ENCODE peak calls at places on chromosomes 5 and 9, in eight cellular contexts. B is A549, A is tibial nerve, K is HepG2, P is stomach, L is esophagus muscularis mucosa, E is ovary, Z is transverse colon. S is an unnamed sample.

GRCh38 chr5:143484604-143485003 is 81.1 kb upstream of the NR3C1 start:
- DNase-seq in B (no peak), A (no peak), K (no peak), P (no peak), L (no peak), E (no peak), Z (no peak), S (no peak)

GRCh38 chr9:137042751-137043727 is 2.9 kb downstream of the NPDC1 start:
- DNase-seq in B (no peak), A (no peak), K (no peak), P (peak), L (no peak), E (no peak), Z (no peak), S (no peak)

GRCh38 chr9:131732636-131733340 is 7.1 kb downstream of the RAPGEF1 start:
- DNase-seq in B (no peak), A (no peak), K (no peak), P (no peak), L (no peak), E (no peak), Z (no peak), S (no peak)

GRCh38 chr5:148984333-148984732 is 78.5 kb downstream of the SH3TC2 start:
- DNase-seq in B (no peak), A (no peak), K (no peak), P (no peak), L (no peak), E (no peak), Z (no peak), S (no peak)

GRCh38 chr5:42500003-42500599 is 76.9 kb downstream of the GHR start:
- DNase-seq in B (no peak), A (no peak), K (no peak), P (no peak), L (no peak), E (no peak), Z (no peak), S (no peak)

GRCh38 chr9:34454571-34455065 is 3.8 kb downstream of the FAM219A start:
- DNase-seq in B (peak), A (no peak), K (no peak), P (no peak), L (no peak), E (no peak), Z (no peak), S (no peak)

GRCh38 chr5:111530298-111530740 is 18.0 kb upstream of the STARD4 start:
- DNase-seq in B (peak), A (peak), K (peak), P (peak), L (peak), E (no peak), Z (peak), S (peak)

GRCh38 chr5:83721878-83722779 is 1.5 kb upstream of the HAPLN1 start:
- DNase-seq in B (peak), A (peak), K (peak), P (peak), L (no peak), E (peak), Z (peak), S (peak)

GRCh38 chr9:137678202-137678601 is 59.4 kb downstream of the EHMT1 start:
- DNase-seq in B (no peak), A (no peak), K (no peak), P (no peak), L (no peak), E (no peak), Z (no peak), S (no peak)

GRCh38 chr9:123541441-123541840 is 185.4 kb downstream of the CRB2 start:
- DNase-seq in B (no peak), A (no peak), K (no peak), P (no peak), L (no peak), E (no peak), Z (no peak), S (no peak)

GRCh38 chr5:31385774-31386537 is 145.9 kb downstream of the DROSHA start:
- DNase-seq in B (no peak), A (no peak), K (peak), P (no peak), L (no peak), E (no peak), Z (no peak), S (no peak)

GRCh38 chr5:102554728-102555127 is 55.9 kb upstream of the SLCO6A1 start:
- DNase-seq in B (no peak), A (peak), K (peak), P (no peak), L (no peak), E (no peak), Z (no peak), S (no peak)

GRCh38 chr9:134660407-134660806 is 18.8 kb downstream of the COL5A1 start:
- DNase-seq in B (no peak), A (no peak), K (no peak), P (no peak), L (no peak), E (peak), Z (no peak), S (peak)

GRCh38 chr5:170920196-170920595 is 58.4 kb downstream of the RANBP17 start:
- DNase-seq in B (no peak), A (no peak), K (no peak), P (no peak), L (no peak), E (no peak), Z (no peak), S (no peak)

GRCh38 chr5:73587923-73588322 is 22.4 kb downstream of the UTP15 start:
- DNase-seq in B (no peak), A (no peak), K (no peak), P (no peak), L (no peak), E (no peak), Z (no peak), S (no peak)

GRCh38 chr9:94981661-94982060 is 255.2 kb downstream of the AOPEP start:
- DNase-seq in B (no peak), A (no peak), K (no peak), P (no peak), L (no peak), E (no peak), Z (no peak), S (no peak)

GRCh38 chr5:20113031-20113685 is 125.2 kb upstream of the CDH18 start:
- DNase-seq in B (no peak), A (no peak), K (no peak), P (no peak), L (no peak), E (no peak), Z (no peak), S (no peak)

GRCh38 chr5:154179846-154180710 is 10.5 kb upstream of the GALNT10 start:
- DNase-seq in B (peak), A (no peak), K (peak), P (no peak), L (no peak), E (no peak), Z (no peak), S (peak)

GRCh38 chr9:136805207-136805740 is 2.5 kb upstream of the RABL6 start:
- DNase-seq in B (no peak), A (no peak), K (no peak), P (no peak), L (no peak), E (peak), Z (no peak), S (peak)

GRCh38 chr5:59079622-59080620 is 497.0 kb downstream of the RAB3C start:
- DNase-seq in B (no peak), A (no peak), K (peak), P (no peak), L (no peak), E (no peak), Z (no peak), S (peak)

GRCh38 chr9:134492281-134492691 is 149.3 kb upstream of the COL5A1 start:
- DNase-seq in B (no peak), A (peak), K (no peak), P (no peak), L (no peak), E (peak), Z (no peak), S (peak)

GRCh38 chr5:179183481-179183880 is 123.3 kb downstream of the ZNF354C start:
- DNase-seq in B (no peak), A (no peak), K (no peak), P (no peak), L (no peak), E (no peak), Z (no peak), S (no peak)
- TF ChIP-seq CTCF in B (no peak), A (no peak), K (no peak), P (no peak), L (no peak), E (no peak), Z (no peak), S (no peak)

GRCh38 chr9:110048473-110048975 is 159.4 kb downstream of the C9orf152 start:
- DNase-seq in B (peak), A (peak), K (no peak), P (peak), L (peak), E (peak), Z (peak), S (peak)
- TF ChIP-seq POLR2A in B (peak), A (peak), K (no peak), P (no peak), L (peak), E (no peak), Z (peak), S (peak)

DNA sequence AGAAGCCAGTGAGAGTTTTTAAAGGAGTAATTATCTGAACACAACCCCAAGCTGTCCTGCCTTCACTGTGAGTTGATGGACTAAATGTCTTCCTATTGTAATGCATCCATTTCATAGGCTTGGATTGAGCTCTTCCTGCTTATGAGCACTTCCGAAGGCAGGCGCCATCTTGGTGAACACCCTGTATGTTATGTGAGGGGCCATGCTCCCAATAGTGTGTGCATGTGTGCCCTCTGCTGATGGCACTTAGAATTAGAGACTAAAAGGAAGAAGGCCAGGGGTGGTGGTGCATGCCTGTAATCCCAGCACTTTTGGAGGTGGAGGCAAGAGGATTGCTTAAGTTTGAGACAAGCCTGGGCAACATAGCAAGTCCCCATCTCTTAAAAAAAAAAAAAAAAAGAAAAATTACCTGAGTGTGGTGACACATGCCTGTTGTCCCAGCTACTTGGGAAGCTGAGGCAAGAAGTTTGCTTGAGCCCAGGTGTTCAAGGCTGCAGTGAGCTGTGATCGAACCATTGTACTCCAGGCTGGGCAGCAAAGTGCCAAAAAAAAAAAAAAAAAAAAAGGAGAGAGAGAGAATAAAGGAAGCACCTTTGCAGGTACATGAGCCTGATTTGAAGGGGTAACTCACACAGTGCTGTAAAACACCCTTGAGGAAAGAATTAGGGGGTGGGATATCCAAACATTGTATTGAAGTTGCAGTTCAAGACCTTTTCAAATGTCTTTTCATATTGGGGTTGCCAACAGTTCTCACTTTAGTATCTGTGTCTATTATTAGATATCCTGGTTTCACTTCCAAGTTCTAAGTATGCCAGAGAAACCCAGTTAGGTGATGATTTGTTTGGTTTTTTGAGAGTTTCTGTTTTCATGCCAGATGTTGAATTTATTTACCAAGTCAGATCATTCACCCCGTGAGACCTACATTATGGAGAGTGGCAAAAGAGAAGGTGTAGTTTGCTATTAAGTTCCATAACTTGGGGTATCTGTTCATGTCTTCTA is 64.8 kb downstream of the C9orf152 start:
- DNase-seq in B (no peak), A (no peak), K (no peak), P (no peak), L (no peak), E (no peak), Z (no peak), S (no peak)
- TF ChIP-seq EP300 in B (no peak), A (no peak), K (no peak), P (no peak), L (no peak), E (no peak), Z (no peak), S (no peak)

GRCh38 chr5:177405312-177405711 is 4.1 kb downstream of the F12 start:
- DNase-seq in B (no peak), A (no peak), K (no peak), P (no peak), L (no peak), E (no peak), Z (no peak), S (no peak)

GRCh38 chr5:177402271-177403043 is 2.0 kb upstream of the PFN3 start:
- DNase-seq in B (peak), A (no peak), K (no peak), P (peak), L (no peak), E (peak), Z (peak), S (no peak)

GRCh38 chr5:177403194-177403825 is 2.8 kb upstream of the PFN3 start:
- DNase-seq in B (peak), A (no peak), K (no peak), P (peak), L (no peak), E (peak), Z (peak), S (no peak)

GRCh38 chr5:177404641-177405134 is 4.2 kb upstream of the PFN3 start:
- DNase-seq in B (no peak), A (no peak), K (no peak), P (no peak), L (no peak), E (peak), Z (no peak), S (no peak)

DNA sequence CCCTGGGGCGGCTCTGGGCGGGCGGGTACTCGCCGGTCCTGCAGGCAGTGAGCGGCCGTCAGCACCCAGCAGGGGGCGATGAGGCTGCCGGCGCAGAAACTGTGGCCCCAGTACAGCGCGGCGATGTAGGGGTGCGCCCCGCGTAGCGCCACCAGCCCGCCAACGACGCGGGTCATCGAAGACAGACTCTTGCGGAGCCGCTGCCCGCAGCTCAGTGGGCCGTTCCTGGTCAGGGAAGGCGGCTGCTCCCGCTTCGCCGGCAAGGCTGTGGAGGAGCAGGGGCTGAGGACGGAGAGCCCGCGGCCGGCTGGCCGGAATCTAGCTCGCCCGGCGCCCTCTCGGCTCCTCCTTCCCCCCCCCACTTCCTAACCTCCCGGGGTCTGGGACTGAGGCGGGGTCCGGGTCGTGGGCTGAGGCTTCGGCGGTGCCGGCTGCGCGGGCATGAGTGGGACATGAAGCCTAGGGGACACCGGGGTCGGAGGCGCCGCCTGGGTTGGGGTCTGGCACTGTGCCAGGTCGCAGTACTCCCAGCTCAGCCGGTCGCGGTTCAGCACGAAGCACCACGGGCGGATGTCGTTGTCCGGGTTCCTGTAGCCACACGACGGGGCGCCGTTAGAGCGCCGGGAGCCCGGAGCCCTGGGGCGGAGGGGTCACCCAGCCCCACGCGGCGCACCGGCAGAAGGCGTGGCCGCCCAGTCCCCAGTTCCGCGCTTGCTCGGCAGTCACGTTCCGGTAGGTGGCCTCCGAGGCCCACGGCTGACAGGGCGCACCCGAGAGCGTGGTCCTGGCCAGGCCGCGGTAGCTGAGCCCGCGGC is 3.6 kb upstream of the PFN3 start:
- DNase-seq in B (peak), A (peak), K (no peak), P (peak), L (peak), E (peak), Z (peak), S (peak)
- TF ChIP-seq CTCF in B (peak), A (peak), K (peak), P (peak), L (peak), E (peak), Z (peak), S (peak)

GRCh38 chr9:91424403-91425176 is 958 bp upstream of the NFIL3 start:
- DNase-seq in B (peak), A (peak), K (peak), P (peak), L (peak), E (peak), Z (peak), S (peak)
- TF ChIP-seq POLR2A in B (no peak), A (peak), K (peak), P (no peak), L (peak), E (peak), Z (peak), S (peak)

GRCh38 chr5:39476466-39477215 is 51.9 kb upstream of the DAB2 start:
- DNase-seq in B (no peak), A (no peak), K (no peak), P (no peak), L (no peak), E (no peak), Z (no peak), S (no peak)
- TF ChIP-seq EP300 in B (no peak), A (no peak), K (no peak), P (no peak), L (no peak), E (no peak), Z (no peak), S (no peak)

DNA sequence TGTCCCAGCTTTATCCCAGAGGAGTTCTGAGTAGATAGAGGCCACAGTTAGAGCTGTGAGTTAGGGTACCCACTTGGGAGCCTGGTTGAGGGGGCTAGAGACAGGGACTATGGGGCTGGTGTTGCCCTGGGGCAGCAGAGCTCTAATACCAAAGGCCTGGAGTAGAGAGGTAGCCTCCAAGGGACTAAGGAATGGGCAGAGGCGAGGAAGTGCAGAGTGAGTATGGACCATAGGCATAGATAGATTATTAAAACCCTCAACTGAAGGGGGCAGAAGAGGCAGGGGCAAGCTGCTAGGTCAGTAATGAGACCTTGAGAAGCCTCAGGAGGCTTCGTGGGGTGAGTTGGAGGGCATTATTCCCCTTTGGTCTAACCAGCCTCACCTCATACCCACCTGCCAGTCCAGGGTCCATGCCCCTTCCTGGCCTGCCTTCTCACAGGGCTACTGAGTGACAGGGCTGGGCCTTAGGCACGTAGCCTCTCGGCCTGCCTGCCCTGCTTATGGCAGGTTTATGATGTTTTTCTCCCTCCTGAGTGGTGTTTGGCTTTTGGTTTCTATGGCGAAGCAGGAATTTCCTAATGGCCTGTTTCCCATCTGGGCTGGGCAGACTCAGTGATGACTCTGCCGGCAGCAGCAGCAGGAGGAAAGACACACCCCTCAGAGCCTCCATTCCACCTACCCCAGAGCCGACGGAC is 8.0 kb downstream of the PDLIM4 start:
- DNase-seq in B (peak), A (peak), K (peak), P (no peak), L (peak), E (peak), Z (peak), S (peak)
- TF ChIP-seq CTCF in B (no peak), A (no peak), K (no peak), P (no peak), L (no peak), E (no peak), Z (no peak), S (no peak)

S was measured in sigmoid colon.